ENCODE peak calls at places on chromosomes 2 and 18, in four cellular contexts. One of them, this sample, is unnamed.
A peak's percentile ranks its signal among the peaks of the same experiment; 100 is the strongest.

GRCh38 chr2:54677476-54678265 is 45.8 kb upstream of the EML6 start:
- DNase-seq in Peyer's patch: no peak
- DNase-seq in H9: no peak
- DNase-seq in GM13977: no peak
- DNase-seq in this sample: no peak

GRCh38 chr2:197675246-197675645 is at the start of gene RFTN2:
- DNase-seq in Peyer's patch: no peak
- DNase-seq in H9: no peak
- DNase-seq in GM13977: no peak
- DNase-seq in this sample: no peak

GRCh38 chr2:176445831-176446433 is 176.7 kb downstream of the MTX2 start:
- DNase-seq in Peyer's patch: no peak
- DNase-seq in H9: no peak
- DNase-seq in GM13977: no peak
- DNase-seq in this sample: no peak

GRCh38 chr2:127407661-127408003 is 10.6 kb upstream of the PROC start:
- DNase-seq in Peyer's patch: no peak
- DNase-seq in H9: no peak
- DNase-seq in GM13977: no peak
- DNase-seq in this sample: no peak

GRCh38 chr2:51490576-51491234 is 458.8 kb upstream of the NRXN1 start:
- DNase-seq in Peyer's patch: no peak
- DNase-seq in H9: no peak
- DNase-seq in GM13977: no peak
- DNase-seq in this sample: no peak

GRCh38 chr18:55243852-55244251 is 284.6 kb upstream of the CCDC68 start:
- DNase-seq in Peyer's patch: no peak
- DNase-seq in H9: no peak
- DNase-seq in GM13977: no peak
- DNase-seq in this sample: no peak

GRCh38 chr2:102753563-102754159 is 8.2 kb upstream of the TMEM182 start:
- DNase-seq in Peyer's patch: no peak
- DNase-seq in H9: no peak
- DNase-seq in GM13977: peak; percentile 19
- DNase-seq in this sample: peak; percentile 37

GRCh38 chr2:128093762-128094161 is 2.8 kb downstream of the UGGT1 start:
- DNase-seq in Peyer's patch: no peak
- DNase-seq in H9: no peak
- DNase-seq in GM13977: no peak
- DNase-seq in this sample: no peak

GRCh38 chr18:55906533-55906932 is 318.5 kb upstream of the TCF4 start:
- DNase-seq in Peyer's patch: no peak
- DNase-seq in H9: no peak
- DNase-seq in GM13977: no peak
- DNase-seq in this sample: no peak

DNA sequence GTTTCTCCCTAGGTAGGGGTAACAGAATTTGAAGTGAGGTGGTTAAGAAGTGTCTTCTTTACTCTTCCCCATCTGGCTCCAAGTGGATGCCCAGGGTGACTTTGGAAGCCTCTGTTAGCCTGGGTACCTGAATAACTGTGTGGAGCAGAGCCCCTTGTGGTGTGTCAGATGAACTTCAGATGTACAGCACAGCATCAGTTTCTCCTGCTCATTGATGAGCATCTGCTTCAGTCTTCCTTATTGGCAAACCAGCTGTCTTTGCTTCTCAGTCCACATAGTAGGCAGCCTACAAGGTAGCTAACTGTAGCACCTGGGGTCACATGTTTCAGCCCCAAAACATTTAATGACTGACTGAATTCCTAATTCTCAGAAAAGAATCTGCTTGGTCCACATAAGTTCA is 56.2 kb upstream of the ATP8B1 start:
- DNase-seq in Peyer's patch: no peak
- DNase-seq in H9: peak; percentile 41
- DNase-seq in GM13977: peak; percentile 28
- DNase-seq in this sample: peak; percentile 14
- TF ChIP-seq CTCF in Peyer's patch: peak; percentile 30
- TF ChIP-seq CTCF in H9: peak; percentile 63
- TF ChIP-seq CTCF in GM13977: peak; percentile 72
- TF ChIP-seq CTCF in this sample: no peak

DNA sequence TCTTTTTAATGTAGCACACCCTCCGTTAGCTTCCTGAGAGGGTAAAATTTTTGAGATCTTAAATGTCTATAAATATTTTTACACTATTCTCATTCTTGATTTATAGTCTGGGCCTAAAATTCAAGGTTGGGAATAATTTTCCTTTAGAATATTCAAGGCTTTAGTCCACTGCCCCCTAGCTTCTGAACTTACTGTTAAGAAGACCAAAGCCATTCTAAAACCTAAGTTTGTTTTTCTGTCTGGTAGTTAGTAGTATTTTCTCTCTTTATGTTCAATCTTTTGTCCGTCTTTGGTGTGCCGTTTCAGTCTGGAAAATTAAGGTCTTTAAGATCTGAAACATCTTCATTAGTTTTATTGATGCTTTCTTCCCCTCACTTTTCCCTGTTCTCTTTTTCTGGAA is 14.5 kb downstream of the OSBPL6 start:
- DNase-seq in Peyer's patch: no peak
- DNase-seq in H9: no peak
- DNase-seq in GM13977: no peak
- DNase-seq in this sample: no peak
- TF ChIP-seq CTCF in Peyer's patch: no peak
- TF ChIP-seq CTCF in H9: peak; percentile 54
- TF ChIP-seq CTCF in GM13977: no peak
- TF ChIP-seq CTCF in this sample: peak; percentile 46

GRCh38 chr2:70212298-70212948 is 21.6 kb upstream of the C2orf42 start:
- DNase-seq in Peyer's patch: no peak
- DNase-seq in H9: no peak
- DNase-seq in GM13977: no peak
- DNase-seq in this sample: no peak
- TF ChIP-seq CTCF in Peyer's patch: no peak
- TF ChIP-seq CTCF in H9: no peak
- TF ChIP-seq CTCF in GM13977: no peak
- TF ChIP-seq CTCF in this sample: no peak

GRCh38 chr18:26405190-26405781 is 143.1 kb downstream of the KCTD1 start:
- DNase-seq in Peyer's patch: no peak
- DNase-seq in H9: peak; percentile 47
- DNase-seq in GM13977: peak; percentile 70
- DNase-seq in this sample: peak; percentile 83
- TF ChIP-seq CTCF in Peyer's patch: no peak
- TF ChIP-seq CTCF in H9: peak; percentile 42
- TF ChIP-seq CTCF in GM13977: peak; percentile 91
- TF ChIP-seq CTCF in this sample: peak; percentile 21

DNA sequence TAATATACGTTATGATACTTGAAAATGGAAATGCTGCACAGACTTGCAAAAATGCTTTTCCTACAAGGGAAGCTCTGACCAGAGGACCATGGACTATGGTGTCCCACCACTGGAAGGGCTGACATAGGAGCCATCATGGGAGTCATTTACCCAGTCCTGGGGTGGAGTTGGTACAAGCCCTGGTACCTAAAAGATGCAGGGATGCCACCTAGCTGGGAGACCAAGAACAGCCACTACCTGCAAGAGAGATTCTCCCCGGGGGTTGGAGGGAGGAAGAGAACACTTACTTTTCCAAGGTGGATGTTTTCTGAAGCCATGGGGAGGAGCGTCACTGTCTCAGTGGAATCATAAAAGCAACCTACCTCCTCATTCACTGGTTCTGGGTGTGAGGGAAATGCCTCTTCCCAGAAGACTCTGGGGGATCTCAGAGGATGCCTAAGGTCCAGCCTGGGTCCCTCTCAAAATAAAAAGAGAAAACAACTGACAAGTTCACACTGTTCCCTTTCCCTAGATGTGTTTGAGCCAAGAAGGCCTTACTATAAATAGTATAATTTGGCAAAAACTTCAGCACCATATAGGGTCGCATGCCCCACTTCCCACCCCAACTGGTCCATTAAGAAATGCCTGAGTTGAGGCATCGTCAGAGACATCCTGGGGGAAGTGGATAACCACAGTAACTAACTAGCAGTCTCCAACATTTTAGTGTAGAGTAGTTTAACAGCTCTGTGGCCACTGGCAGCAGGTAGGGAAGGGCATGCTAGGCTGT is 39.9 kb downstream of the REEP1 start:
- DNase-seq in Peyer's patch: no peak
- DNase-seq in H9: peak; percentile 44
- DNase-seq in GM13977: peak; percentile 57
- DNase-seq in this sample: no peak
- TF ChIP-seq CTCF in Peyer's patch: peak; percentile 16
- TF ChIP-seq CTCF in H9: peak; percentile 49
- TF ChIP-seq CTCF in GM13977: peak; percentile 64
- TF ChIP-seq CTCF in this sample: no peak

GRCh38 chr2:190123956-190124355 is 61.4 kb upstream of the MSTN start:
- DNase-seq in Peyer's patch: no peak
- DNase-seq in H9: no peak
- DNase-seq in GM13977: no peak
- DNase-seq in this sample: no peak

GRCh38 chr2:190119948-190120347 is 57.4 kb upstream of the MSTN start:
- DNase-seq in Peyer's patch: no peak
- DNase-seq in H9: no peak
- DNase-seq in GM13977: no peak
- DNase-seq in this sample: no peak

GRCh38 chr2:190117305-190117704 is 54.8 kb upstream of the MSTN start:
- DNase-seq in Peyer's patch: no peak
- DNase-seq in H9: no peak
- DNase-seq in GM13977: no peak
- DNase-seq in this sample: no peak

GRCh38 chr2:190119257-190119656 is 56.7 kb upstream of the MSTN start:
- DNase-seq in Peyer's patch: peak; percentile 23
- DNase-seq in H9: peak; percentile 82
- DNase-seq in GM13977: no peak
- DNase-seq in this sample: no peak

DNA sequence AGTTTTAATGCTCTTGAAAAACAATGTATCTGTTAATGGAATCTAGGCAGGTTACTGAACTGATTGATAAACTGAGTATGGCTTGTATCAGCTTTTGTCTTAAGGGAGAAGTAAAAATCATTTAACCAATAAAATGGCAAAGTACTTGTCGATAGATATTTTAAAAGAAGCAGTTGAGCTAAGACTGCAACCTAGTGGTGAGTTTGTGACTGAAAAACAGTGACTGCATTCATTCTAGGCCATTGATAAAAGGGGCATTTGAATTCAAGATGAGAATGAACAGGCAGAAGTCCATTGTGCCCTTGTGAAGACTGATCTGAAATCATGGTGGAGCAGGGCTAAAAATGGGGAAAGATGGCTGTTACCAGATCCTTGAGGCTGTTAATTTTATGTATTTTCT is 59.4 kb upstream of the MSTN start:
- DNase-seq in Peyer's patch: no peak
- DNase-seq in H9: no peak
- DNase-seq in GM13977: peak; percentile 48
- DNase-seq in this sample: no peak
- TF ChIP-seq CTCF in Peyer's patch: peak; percentile 25
- TF ChIP-seq CTCF in H9: peak; percentile 64
- TF ChIP-seq CTCF in GM13977: peak; percentile 32
- TF ChIP-seq CTCF in this sample: peak; percentile 51

GRCh38 chr2:118417417-118418125 is 329.3 kb downstream of the INSIG2 start:
- DNase-seq in Peyer's patch: no peak
- DNase-seq in H9: no peak
- DNase-seq in GM13977: no peak
- DNase-seq in this sample: no peak
- TF ChIP-seq CTCF in Peyer's patch: no peak
- TF ChIP-seq CTCF in H9: no peak
- TF ChIP-seq CTCF in GM13977: no peak
- TF ChIP-seq CTCF in this sample: no peak

DNA sequence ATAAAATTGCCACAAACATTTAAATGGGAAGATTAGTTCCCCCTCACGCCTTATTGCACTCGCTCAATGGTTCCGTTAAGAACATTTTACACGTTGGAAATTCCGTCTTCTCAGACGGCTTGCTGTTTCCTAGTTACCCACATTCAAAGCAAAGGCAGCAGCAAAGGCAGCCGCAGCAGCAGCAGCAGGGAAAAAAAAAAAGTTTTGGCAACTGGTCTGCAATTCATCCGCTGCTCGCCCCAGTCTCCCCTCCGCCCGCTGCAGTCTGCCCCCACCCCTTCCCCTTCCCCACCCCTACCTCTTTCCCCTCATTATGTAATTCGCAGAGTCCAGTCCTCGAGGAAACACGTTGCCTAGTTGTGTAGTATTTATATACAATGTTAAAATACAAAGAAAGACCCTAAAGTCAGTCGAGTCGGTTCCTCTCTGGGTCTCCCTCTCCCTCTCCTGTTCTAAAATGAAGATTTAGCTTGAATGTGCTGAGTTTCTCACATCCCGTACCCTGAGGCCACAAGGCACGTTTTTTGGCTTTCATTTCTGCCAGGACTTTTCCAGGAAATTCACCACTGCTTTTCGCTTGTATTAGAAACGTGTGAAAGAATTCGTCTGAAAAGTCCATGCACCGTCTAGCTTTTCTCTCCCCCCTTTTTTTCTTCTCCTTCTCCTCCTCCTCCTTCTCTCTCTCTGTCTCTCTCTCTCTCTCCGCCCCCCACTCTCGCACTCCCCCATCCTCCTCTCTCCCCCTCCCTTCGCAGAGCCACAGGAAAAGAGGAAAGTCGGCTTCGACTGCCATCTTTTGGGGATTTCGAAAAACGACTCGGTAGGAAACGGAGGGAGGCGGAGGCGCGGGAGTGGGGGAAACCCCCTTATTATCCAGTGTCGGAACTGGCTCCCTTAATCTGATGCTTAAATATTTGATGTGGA is 140.0 kb downstream of the MEIS1 start:
- DNase-seq in Peyer's patch: no peak
- DNase-seq in H9: peak; percentile 79
- DNase-seq in GM13977: peak; percentile 39
- DNase-seq in this sample: peak; percentile 90
- TF ChIP-seq CTCF in Peyer's patch: peak; percentile 17
- TF ChIP-seq CTCF in H9: peak; percentile 68
- TF ChIP-seq CTCF in GM13977: peak; percentile 19
- TF ChIP-seq CTCF in this sample: peak; percentile 41

DNA sequence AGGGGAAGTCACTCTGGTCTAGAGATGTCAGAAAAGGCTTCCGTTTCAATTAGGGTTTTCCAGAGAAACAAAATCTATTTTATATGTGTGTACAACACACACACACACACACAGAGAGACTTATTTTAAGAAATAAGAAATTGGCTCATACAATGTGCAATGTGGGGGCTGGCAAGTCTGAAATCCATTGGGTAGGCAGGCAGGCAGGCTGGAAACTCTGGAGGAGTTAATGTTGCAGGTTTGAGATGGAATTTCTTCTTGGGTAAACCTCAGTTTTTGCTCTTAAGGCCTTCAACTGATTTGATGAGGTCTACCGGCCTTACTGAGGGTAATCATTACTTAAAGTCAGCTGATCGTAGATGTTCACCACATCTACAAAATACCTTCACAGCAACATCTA is 62.6 kb downstream of the MDH1 start:
- DNase-seq in Peyer's patch: no peak
- DNase-seq in H9: no peak
- DNase-seq in GM13977: no peak
- DNase-seq in this sample: no peak
- TF ChIP-seq CTCF in Peyer's patch: no peak
- TF ChIP-seq CTCF in H9: no peak
- TF ChIP-seq CTCF in GM13977: no peak
- TF ChIP-seq CTCF in this sample: no peak